ENCODE peak calls at places on chromosomes 16 and 17, in eight cellular contexts. One of them, this sample, is unnamed.

GRCh38 chr16:89031715-89032659 is 55.0 kb upstream of the CBFA2T3 start:
- DNase-seq in CD8-positive, alpha-beta T cell: peak
- DNase-seq in ureter: no peak
- DNase-seq in DMS153: no peak
- DNase-seq in H9: no peak
- DNase-seq in MCF 10A: no peak
- DNase-seq in GM19239: peak
- DNase-seq in mesenchymal stem cell: no peak
- DNase-seq in this sample: no peak

GRCh38 chr17:40058151-40058784 is 4.1 kb upstream of the MED24 start:
- DNase-seq in CD8-positive, alpha-beta T cell: no peak
- DNase-seq in H9: no peak
- DNase-seq in DMS153: no peak
- DNase-seq in MCF 10A: no peak
- DNase-seq in GM19239: no peak
- DNase-seq in ureter: no peak
- DNase-seq in mesenchymal stem cell: peak
- DNase-seq in this sample: no peak

GRCh38 chr16:79707867-79708266 is 107.3 kb upstream of the MAF start:
- DNase-seq in DMS153: no peak
- DNase-seq in MCF 10A: peak
- DNase-seq in ureter: peak
- DNase-seq in CD8-positive, alpha-beta T cell: no peak
- DNase-seq in GM19239: no peak
- DNase-seq in H9: no peak
- DNase-seq in mesenchymal stem cell: no peak
- DNase-seq in this sample: no peak

GRCh38 chr16:29729116-29729521 is 16.7 kb downstream of the C16orf54 start:
- DNase-seq in mesenchymal stem cell: peak
- DNase-seq in H9: no peak
- DNase-seq in GM19239: no peak
- DNase-seq in ureter: no peak
- DNase-seq in CD8-positive, alpha-beta T cell: no peak
- DNase-seq in MCF 10A: peak
- DNase-seq in DMS153: peak
- DNase-seq in this sample: peak

GRCh38 chr16:28063047-28063521 is 430 bp downstream of the GSG1L start:
- DNase-seq in MCF 10A: no peak
- DNase-seq in H9: no peak
- DNase-seq in DMS153: no peak
- DNase-seq in GM19239: no peak
- DNase-seq in ureter: no peak
- DNase-seq in mesenchymal stem cell: peak
- DNase-seq in CD8-positive, alpha-beta T cell: no peak
- DNase-seq in this sample: no peak

GRCh38 chr16:31093132-31093703 is 1.4 kb downstream of the VKORC1 start:
- DNase-seq in ureter: no peak
- DNase-seq in H9: peak
- DNase-seq in mesenchymal stem cell: no peak
- DNase-seq in CD8-positive, alpha-beta T cell: peak
- DNase-seq in DMS153: no peak
- DNase-seq in GM19239: no peak
- DNase-seq in MCF 10A: peak
- DNase-seq in this sample: peak

GRCh38 chr17:28256370-28256769 is 62.6 kb upstream of the TMEM97 start:
- DNase-seq in MCF 10A: no peak
- DNase-seq in DMS153: no peak
- DNase-seq in ureter: no peak
- DNase-seq in GM19239: no peak
- DNase-seq in mesenchymal stem cell: no peak
- DNase-seq in CD8-positive, alpha-beta T cell: no peak
- DNase-seq in H9: no peak
- DNase-seq in this sample: no peak

GRCh38 chr17:43927101-43927935 is 15.0 kb downstream of the PPY start:
- DNase-seq in GM19239: no peak
- DNase-seq in ureter: no peak
- DNase-seq in DMS153: no peak
- DNase-seq in mesenchymal stem cell: no peak
- DNase-seq in CD8-positive, alpha-beta T cell: no peak
- DNase-seq in MCF 10A: no peak
- DNase-seq in H9: no peak
- DNase-seq in this sample: no peak

GRCh38 chr17:60036796-60037677 is 41.7 kb downstream of the HEATR6 start:
- DNase-seq in CD8-positive, alpha-beta T cell: peak
- DNase-seq in H9: peak
- DNase-seq in DMS153: no peak
- DNase-seq in GM19239: peak
- DNase-seq in ureter: peak
- DNase-seq in MCF 10A: peak
- DNase-seq in mesenchymal stem cell: peak
- DNase-seq in this sample: peak

GRCh38 chr16:46961373-46962353 is 11.8 kb downstream of the DNAJA2 start:
- DNase-seq in GM19239: no peak
- DNase-seq in MCF 10A: no peak
- DNase-seq in DMS153: no peak
- DNase-seq in mesenchymal stem cell: no peak
- DNase-seq in CD8-positive, alpha-beta T cell: peak
- DNase-seq in H9: no peak
- DNase-seq in ureter: no peak
- DNase-seq in this sample: no peak

GRCh38 chr17:56009795-56010715 is 143.2 kb upstream of the ANKFN1 start:
- DNase-seq in H9: peak
- DNase-seq in CD8-positive, alpha-beta T cell: no peak
- DNase-seq in GM19239: no peak
- DNase-seq in mesenchymal stem cell: no peak
- DNase-seq in DMS153: no peak
- DNase-seq in MCF 10A: peak
- DNase-seq in ureter: no peak
- DNase-seq in this sample: no peak